ENCODE peak calls at places on chromosomes 5 and 9, in four cellular contexts. D is tibial artery, N is breast epithelium, J is neuronal stem cell. E is an unnamed sample.

GRCh38 chr9:89622933-89623861 is 18.4 kb downstream of the GADD45G start:
- DNase-seq in N (no peak), D (no peak), J (no peak), E (no peak)

GRCh38 chr5:148387325-148387724 is 3.6 kb downstream of the FBXO38 start:
- DNase-seq in N (no peak), D (no peak), J (no peak), E (no peak)

GRCh38 chr5:149445739-149446369 is 66.8 kb upstream of the IL17B start:
- DNase-seq in N (no peak), J (no peak), D (no peak), E (no peak)

GRCh38 chr5:74616236-74617146 is 24.0 kb downstream of the ENC1 start:
- DNase-seq in N (no peak), J (no peak), D (no peak), E (no peak)

GRCh38 chr9:129406278-129407225 is 214.3 kb downstream of the C9orf50 start:
- DNase-seq in J (no peak), D (no peak), N (peak; percentile 76), E (peak; percentile 91)

GRCh38 chr5:160260881-160261815 is 31.8 kb downstream of the FABP6 start:
- DNase-seq in D (no peak), J (no peak), N (no peak), E (peak; percentile 60)

GRCh38 chr5:148615644-148616283 is 38.6 kb downstream of the HTR4 start:
- DNase-seq in J (no peak), D (no peak), N (no peak), E (no peak)

GRCh38 chr9:72149231-72149975 is at the start of gene GDA:
- DNase-seq in D (no peak), N (no peak), J (peak; percentile 24), E (peak; percentile 81)

GRCh38 chr5:44389410-44389879 is at the start of gene FGF10:
- DNase-seq in D (peak; percentile 61), J (peak; percentile 64), N (peak; percentile 51), E (no peak)

GRCh38 chr9:13800776-13801175 is 513.2 kb downstream of the NFIB start:
- DNase-seq in D (no peak), J (no peak), N (no peak), E (no peak)

DNA sequence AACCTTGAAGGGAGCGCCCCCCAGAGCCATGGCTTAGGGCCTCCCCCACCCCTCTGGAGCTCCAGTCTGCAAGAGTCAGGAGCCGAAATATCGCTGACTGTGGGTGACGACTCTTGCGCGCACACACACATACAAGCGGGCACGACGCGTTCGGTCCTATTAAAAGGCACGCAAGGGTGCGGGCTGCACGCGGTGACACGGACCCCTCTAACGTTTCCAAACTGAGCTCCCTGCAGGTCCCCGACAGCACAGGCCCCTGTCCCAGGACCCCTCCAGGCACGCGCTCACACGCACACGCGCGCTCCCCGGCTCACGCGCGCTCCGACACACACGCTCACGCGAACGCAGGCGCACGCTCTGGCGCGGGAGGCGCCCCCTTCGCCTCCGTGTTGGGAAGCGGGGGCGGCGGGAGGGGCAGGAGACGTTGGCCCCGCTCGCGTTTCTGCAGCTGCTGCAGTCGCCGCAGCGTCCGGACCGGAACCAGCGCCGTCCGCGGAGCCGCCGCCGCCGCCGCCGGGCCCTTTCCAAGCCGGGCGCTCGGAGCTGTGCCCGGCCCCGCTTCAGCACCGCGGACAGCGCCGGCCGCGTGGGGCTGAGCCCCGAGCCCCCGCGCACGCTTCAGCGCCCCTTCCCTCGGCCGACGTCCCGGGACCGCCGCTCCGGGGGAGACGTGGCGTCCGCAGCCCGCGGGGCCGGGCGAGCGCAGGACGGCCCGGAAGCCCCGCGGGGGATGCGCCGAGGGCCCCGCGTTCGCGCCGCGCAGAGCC is at the start of gene GRIN1:
- DNase-seq in J (peak; percentile 60), N (no peak), D (no peak), E (no peak)
- H3K4me3 ChIP-seq in J (no peak within 1 kb of the TSS), N (peak within 1 kb of the TSS; percentile 49), D (no peak within 1 kb of the TSS), E (no peak within 1 kb of the TSS)

GRCh38 chr9:37032713-37033112 is 1.4 kb downstream of the PAX5 start:
- DNase-seq in N (no peak), J (no peak), D (no peak), E (no peak)
- H3K4me1 ChIP-seq in N (peaks cover 10% of the 10 kb centered on the region), J (peaks cover 18% of the 10 kb centered on the region), D (peaks cover 64% of the 10 kb centered on the region), E (peaks cover 20% of the 10 kb centered on the region)

GRCh38 chr5:180829711-180830110 is 27.1 kb upstream of the MGAT1 start:
- DNase-seq in D (no peak), N (no peak), J (no peak), E (no peak)

GRCh38 chr5:180831139-180832080 is 28.8 kb upstream of the MGAT1 start:
- DNase-seq in N (peak; percentile 86), J (peak; percentile 40), D (peak; percentile 92), E (peak; percentile 92)

GRCh38 chr5:180830253-180831138 is 27.9 kb upstream of the MGAT1 start:
- DNase-seq in J (no peak), D (peak; percentile 76), N (peak; percentile 69), E (peak; percentile 74)

GRCh38 chr5:180832638-180833068 is 28.4 kb downstream of the ZFP62 start:
- DNase-seq in D (no peak), N (no peak), J (no peak), E (no peak)
- H3K4me3 ChIP-seq in D (peak overlapping the region; percentile 90), N (peak overlapping the region; percentile 91), J (no peak overlapping the region), E (peak overlapping the region; percentile 81)

GRCh38 chr5:40606077-40606765 is 73.5 kb upstream of the PTGER4 start:
- DNase-seq in N (no peak), J (no peak), D (no peak), E (no peak)

GRCh38 chr5:40601198-40601868 is 78.4 kb upstream of the PTGER4 start:
- DNase-seq in D (no peak), N (no peak), J (no peak), E (no peak)

GRCh38 chr5:40600383-40600782 is 79.3 kb upstream of the PTGER4 start:
- DNase-seq in N (no peak), D (no peak), J (no peak), E (no peak)

GRCh38 chr5:40605295-40605958 is 74.3 kb upstream of the PTGER4 start:
- DNase-seq in N (no peak), D (no peak), J (no peak), E (no peak)

DNA sequence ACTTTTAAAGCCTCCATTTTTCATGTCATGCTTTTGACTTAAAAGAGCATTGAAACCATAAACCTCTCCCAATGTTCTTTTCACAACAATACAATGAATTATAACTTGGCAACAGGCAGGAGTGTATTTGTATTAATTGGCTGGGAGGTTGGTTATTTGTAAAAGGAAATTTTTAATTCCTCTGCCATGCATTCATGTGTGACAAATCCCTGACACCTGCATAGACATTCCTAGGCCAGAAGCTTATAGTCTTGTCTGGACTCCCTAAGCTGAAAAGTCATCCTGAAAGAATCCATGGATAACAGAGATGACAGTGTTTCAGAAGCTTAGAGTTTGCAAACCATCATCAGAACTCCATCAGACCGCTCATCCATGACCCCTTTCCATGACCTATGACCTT is 76.3 kb upstream of the PTGER4 start:
- DNase-seq in D (no peak), N (no peak), J (no peak), E (no peak)
- H3K4me1 ChIP-seq in D (no peaks in the 10 kb centered on the region), N (no peaks in the 10 kb centered on the region), J (peaks cover 5% of the 10 kb centered on the region), E (no peaks in the 10 kb centered on the region)

DNA sequence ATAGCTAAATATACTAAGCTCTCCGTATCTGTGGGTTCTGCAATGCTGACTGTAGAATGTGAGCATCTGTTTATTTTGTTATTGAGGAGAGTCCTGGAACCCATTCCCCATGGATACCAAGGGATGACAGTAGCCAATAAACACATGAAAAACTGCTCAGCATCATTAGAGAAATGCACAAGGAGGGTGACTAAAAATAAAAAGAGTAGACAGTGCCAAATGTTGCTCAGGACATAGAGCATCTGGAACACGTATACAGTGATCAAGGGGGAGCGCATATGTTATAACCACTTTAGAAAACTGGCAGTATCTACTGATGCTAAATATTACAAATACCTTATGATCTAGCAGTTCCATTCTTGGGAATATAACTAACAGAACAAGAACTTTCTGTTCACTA is 31.0 kb downstream of the MARCHF6 start:
- DNase-seq in D (no peak), J (no peak), N (no peak), E (no peak)
- H3K4me3 ChIP-seq in D (no peak overlapping the region), J (no peak overlapping the region), N (no peak overlapping the region), E (no peak overlapping the region)